ENCODE peak calls at places on chromosome 9, in nine cellular contexts. One of them, this sample, is unnamed.

GRCh38 chr9:89435315-89435823 is 62.5 kb downstream of the SEMA4D start:
- DNase-seq in CD8-positive, alpha-beta T cell: no peak
- DNase-seq in prostate gland: peak; percentile 90
- DNase-seq in lower lobe of right lung: peak; percentile 86
- DNase-seq in CD8-positive, alpha-beta memory T cell: no peak
- DNase-seq in NT2/D1: peak; percentile 93
- DNase-seq in cardiac muscle cell: no peak
- DNase-seq in HepG2: no peak
- DNase-seq in tibial artery: no peak
- DNase-seq in this sample: no peak

GRCh38 chr9:129239946-129240490 is 62.0 kb upstream of the IER5L start:
- DNase-seq in CD8-positive, alpha-beta T cell: no peak
- DNase-seq in prostate gland: no peak
- DNase-seq in lower lobe of right lung: peak; percentile 6
- DNase-seq in CD8-positive, alpha-beta memory T cell: no peak
- DNase-seq in NT2/D1: no peak
- DNase-seq in cardiac muscle cell: no peak
- DNase-seq in HepG2: no peak
- DNase-seq in tibial artery: peak; percentile 10
- DNase-seq in this sample: peak; percentile 17

GRCh38 chr9:74773886-74774479 is 113.7 kb downstream of the TRPM6 start:
- DNase-seq in CD8-positive, alpha-beta T cell: peak; percentile 32
- DNase-seq in prostate gland: peak; percentile 74
- DNase-seq in lower lobe of right lung: peak; percentile 76
- DNase-seq in CD8-positive, alpha-beta memory T cell: peak; percentile 75
- DNase-seq in NT2/D1: peak; percentile 67
- DNase-seq in cardiac muscle cell: peak; percentile 81
- DNase-seq in HepG2: peak; percentile 63
- DNase-seq in tibial artery: peak; percentile 79
- DNase-seq in this sample: peak; percentile 70

GRCh38 chr9:78707481-78707977 is 410.6 kb downstream of the PSAT1 start:
- DNase-seq in CD8-positive, alpha-beta T cell: no peak
- DNase-seq in prostate gland: no peak
- DNase-seq in lower lobe of right lung: no peak
- DNase-seq in CD8-positive, alpha-beta memory T cell: no peak
- DNase-seq in NT2/D1: no peak
- DNase-seq in cardiac muscle cell: no peak
- DNase-seq in HepG2: no peak
- DNase-seq in tibial artery: no peak
- DNase-seq in this sample: no peak

GRCh38 chr9:76615149-76615548 is 149.1 kb upstream of the PCA3 start:
- DNase-seq in CD8-positive, alpha-beta T cell: no peak
- DNase-seq in prostate gland: peak; percentile 9
- DNase-seq in lower lobe of right lung: no peak
- DNase-seq in CD8-positive, alpha-beta memory T cell: no peak
- DNase-seq in NT2/D1: no peak
- DNase-seq in cardiac muscle cell: no peak
- DNase-seq in HepG2: peak; percentile 8
- DNase-seq in tibial artery: no peak
- DNase-seq in this sample: peak; percentile 62

GRCh38 chr9:15295761-15296405 is 11.1 kb downstream of the TTC39B start:
- DNase-seq in CD8-positive, alpha-beta T cell: no peak
- DNase-seq in prostate gland: no peak
- DNase-seq in lower lobe of right lung: no peak
- DNase-seq in CD8-positive, alpha-beta memory T cell: no peak
- DNase-seq in NT2/D1: no peak
- DNase-seq in cardiac muscle cell: no peak
- DNase-seq in HepG2: peak; percentile 42
- DNase-seq in tibial artery: no peak
- DNase-seq in this sample: no peak

GRCh38 chr9:111740739-111741138 is 54.0 kb downstream of the SHOC1 start:
- DNase-seq in CD8-positive, alpha-beta T cell: no peak
- DNase-seq in prostate gland: no peak
- DNase-seq in lower lobe of right lung: no peak
- DNase-seq in CD8-positive, alpha-beta memory T cell: no peak
- DNase-seq in NT2/D1: no peak
- DNase-seq in cardiac muscle cell: no peak
- DNase-seq in HepG2: no peak
- DNase-seq in tibial artery: no peak
- DNase-seq in this sample: no peak

GRCh38 chr9:6215562-6215961 is at the start of gene IL33:
- DNase-seq in CD8-positive, alpha-beta T cell: no peak
- DNase-seq in prostate gland: peak; percentile 73
- DNase-seq in lower lobe of right lung: no peak
- DNase-seq in CD8-positive, alpha-beta memory T cell: no peak
- DNase-seq in NT2/D1: no peak
- DNase-seq in cardiac muscle cell: peak; percentile 15
- DNase-seq in HepG2: no peak
- DNase-seq in tibial artery: no peak
- DNase-seq in this sample: no peak

GRCh38 chr9:36961568-36962360 is 72.3 kb downstream of the PAX5 start:
- DNase-seq in CD8-positive, alpha-beta T cell: no peak
- DNase-seq in prostate gland: peak; percentile 22
- DNase-seq in lower lobe of right lung: no peak
- DNase-seq in CD8-positive, alpha-beta memory T cell: no peak
- DNase-seq in NT2/D1: no peak
- DNase-seq in cardiac muscle cell: no peak
- DNase-seq in HepG2: no peak
- DNase-seq in tibial artery: no peak
- DNase-seq in this sample: no peak

GRCh38 chr9:121634800-121635261 is 16.6 kb upstream of the DAB2IP start:
- DNase-seq in CD8-positive, alpha-beta T cell: no peak
- DNase-seq in prostate gland: no peak
- DNase-seq in lower lobe of right lung: no peak
- DNase-seq in CD8-positive, alpha-beta memory T cell: no peak
- DNase-seq in NT2/D1: no peak
- DNase-seq in cardiac muscle cell: peak; percentile 82
- DNase-seq in HepG2: peak; percentile 57
- DNase-seq in tibial artery: no peak
- DNase-seq in this sample: no peak

GRCh38 chr9:121527371-121527770 is 27.7 kb upstream of the GGTA1 start:
- DNase-seq in CD8-positive, alpha-beta T cell: no peak
- DNase-seq in prostate gland: no peak
- DNase-seq in lower lobe of right lung: no peak
- DNase-seq in CD8-positive, alpha-beta memory T cell: no peak
- DNase-seq in NT2/D1: no peak
- DNase-seq in cardiac muscle cell: no peak
- DNase-seq in HepG2: no peak
- DNase-seq in tibial artery: no peak
- DNase-seq in this sample: no peak

GRCh38 chr9:134666801-134667200 is 25.2 kb downstream of the COL5A1 start:
- DNase-seq in CD8-positive, alpha-beta T cell: no peak
- DNase-seq in prostate gland: no peak
- DNase-seq in lower lobe of right lung: no peak
- DNase-seq in CD8-positive, alpha-beta memory T cell: no peak
- DNase-seq in NT2/D1: no peak
- DNase-seq in cardiac muscle cell: no peak
- DNase-seq in HepG2: no peak
- DNase-seq in tibial artery: no peak
- DNase-seq in this sample: no peak
- H3K4me3 ChIP-seq in CD8-positive, alpha-beta T cell: no peak overlapping the region
- H3K4me3 ChIP-seq in prostate gland: no peak overlapping the region
- H3K4me3 ChIP-seq in lower lobe of right lung: no peak overlapping the region
- H3K4me3 ChIP-seq in CD8-positive, alpha-beta memory T cell: no peak overlapping the region
- H3K4me3 ChIP-seq in NT2/D1: no peak overlapping the region
- H3K4me3 ChIP-seq in cardiac muscle cell: no peak overlapping the region
- H3K4me3 ChIP-seq in HepG2: no peak overlapping the region
- H3K4me3 ChIP-seq in tibial artery: no peak overlapping the region
- H3K4me3 ChIP-seq in this sample: no peak overlapping the region

GRCh38 chr9:132163876-132164603 is 2.2 kb downstream of the NTNG2 start:
- DNase-seq in CD8-positive, alpha-beta T cell: no peak
- DNase-seq in prostate gland: peak; percentile 72
- DNase-seq in lower lobe of right lung: no peak
- DNase-seq in CD8-positive, alpha-beta memory T cell: no peak
- DNase-seq in NT2/D1: no peak
- DNase-seq in cardiac muscle cell: no peak
- DNase-seq in HepG2: no peak
- DNase-seq in tibial artery: no peak
- DNase-seq in this sample: no peak

GRCh38 chr9:132162764-132163456 is 1.1 kb downstream of the NTNG2 start:
- DNase-seq in CD8-positive, alpha-beta T cell: no peak
- DNase-seq in prostate gland: no peak
- DNase-seq in lower lobe of right lung: no peak
- DNase-seq in CD8-positive, alpha-beta memory T cell: no peak
- DNase-seq in NT2/D1: no peak
- DNase-seq in cardiac muscle cell: no peak
- DNase-seq in HepG2: no peak
- DNase-seq in tibial artery: no peak
- DNase-seq in this sample: no peak

GRCh38 chr9:132163457-132163875 is 1.6 kb downstream of the NTNG2 start:
- DNase-seq in CD8-positive, alpha-beta T cell: no peak
- DNase-seq in prostate gland: no peak
- DNase-seq in lower lobe of right lung: no peak
- DNase-seq in CD8-positive, alpha-beta memory T cell: no peak
- DNase-seq in NT2/D1: no peak
- DNase-seq in cardiac muscle cell: peak; percentile 60
- DNase-seq in HepG2: no peak
- DNase-seq in tibial artery: peak; percentile 30
- DNase-seq in this sample: no peak

GRCh38 chr9:132166599-132166998 is 4.7 kb downstream of the NTNG2 start:
- DNase-seq in CD8-positive, alpha-beta T cell: no peak
- DNase-seq in prostate gland: no peak
- DNase-seq in lower lobe of right lung: no peak
- DNase-seq in CD8-positive, alpha-beta memory T cell: no peak
- DNase-seq in NT2/D1: no peak
- DNase-seq in cardiac muscle cell: no peak
- DNase-seq in HepG2: no peak
- DNase-seq in tibial artery: no peak
- DNase-seq in this sample: no peak

DNA sequence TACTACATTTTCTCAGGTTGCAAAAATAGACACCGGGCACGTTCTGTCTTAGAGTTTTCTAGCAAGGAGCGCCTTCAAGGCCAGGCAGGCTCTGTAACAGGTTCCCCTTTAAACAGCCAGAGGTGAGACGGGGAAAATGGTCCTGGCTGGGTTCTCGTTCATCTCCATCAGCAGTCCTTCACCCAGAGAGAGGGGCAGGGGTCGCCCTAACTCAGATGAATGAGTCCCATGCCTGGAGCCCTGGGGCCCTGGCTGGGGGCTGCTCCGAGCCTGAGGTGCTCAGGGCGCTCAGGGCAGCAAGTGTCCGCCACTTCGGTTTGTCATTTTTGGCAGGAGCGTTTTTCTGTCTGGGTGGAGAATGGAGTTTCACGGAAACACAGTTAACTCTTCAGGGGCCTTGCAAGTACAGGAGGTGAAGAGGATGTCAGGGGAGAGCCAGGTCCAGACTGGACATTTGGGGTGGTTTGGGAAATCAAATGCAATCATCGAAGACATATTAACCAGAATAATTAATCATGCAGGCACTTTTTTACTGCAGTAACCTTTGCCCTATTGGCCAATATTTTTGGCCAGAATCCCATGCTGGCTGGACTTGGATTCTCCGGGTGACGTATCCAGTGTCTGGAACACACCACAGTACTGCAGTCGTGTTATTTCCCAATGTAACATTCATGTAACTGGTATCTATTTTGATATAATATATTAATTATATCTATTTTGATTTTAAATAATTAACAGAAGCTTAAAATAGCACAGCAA is 2.9 kb downstream of the NTNG2 start:
- DNase-seq in CD8-positive, alpha-beta T cell: no peak
- DNase-seq in prostate gland: no peak
- DNase-seq in lower lobe of right lung: no peak
- DNase-seq in CD8-positive, alpha-beta memory T cell: no peak
- DNase-seq in NT2/D1: no peak
- DNase-seq in cardiac muscle cell: no peak
- DNase-seq in HepG2: peak; percentile 12
- DNase-seq in tibial artery: peak; percentile 44
- DNase-seq in this sample: peak; percentile 85
- H3K27me3 ChIP-seq in CD8-positive, alpha-beta T cell: peaks cover 15% of the 10 kb centered on the region
- H3K27me3 ChIP-seq in prostate gland: no peaks in the 10 kb centered on the region
- H3K27me3 ChIP-seq in lower lobe of right lung: peaks cover 79% of the 10 kb centered on the region
- H3K27me3 ChIP-seq in CD8-positive, alpha-beta memory T cell: peaks cover 15% of the 10 kb centered on the region
- H3K27me3 ChIP-seq in NT2/D1: peaks cover 46% of the 10 kb centered on the region
- H3K27me3 ChIP-seq in cardiac muscle cell: peaks cover 86% of the 10 kb centered on the region
- H3K27me3 ChIP-seq in HepG2: peaks cover 91% of the 10 kb centered on the region
- H3K27me3 ChIP-seq in tibial artery: peaks cover 4% of the 10 kb centered on the region
- H3K27me3 ChIP-seq in this sample: no peaks in the 10 kb centered on the region

GRCh38 chr9:132770775-132771310 is 100.6 kb downstream of the GTF3C4 start:
- DNase-seq in CD8-positive, alpha-beta T cell: no peak
- DNase-seq in prostate gland: no peak
- DNase-seq in lower lobe of right lung: no peak
- DNase-seq in CD8-positive, alpha-beta memory T cell: no peak
- DNase-seq in NT2/D1: no peak
- DNase-seq in cardiac muscle cell: no peak
- DNase-seq in HepG2: no peak
- DNase-seq in tibial artery: no peak
- DNase-seq in this sample: no peak
- H3K4me3 ChIP-seq in CD8-positive, alpha-beta T cell: peak overlapping the region; percentile 96
- H3K4me3 ChIP-seq in prostate gland: peak overlapping the region; percentile 58
- H3K4me3 ChIP-seq in lower lobe of right lung: peak overlapping the region; percentile 87
- H3K4me3 ChIP-seq in CD8-positive, alpha-beta memory T cell: peak overlapping the region; percentile 89
- H3K4me3 ChIP-seq in NT2/D1: peak overlapping the region; percentile 79
- H3K4me3 ChIP-seq in cardiac muscle cell: no peak overlapping the region
- H3K4me3 ChIP-seq in HepG2: no peak overlapping the region
- H3K4me3 ChIP-seq in tibial artery: peak overlapping the region; percentile 77
- H3K4me3 ChIP-seq in this sample: peak overlapping the region; percentile 62

GRCh38 chr9:132804576-132805295 is 73.3 kb downstream of the AK8 start:
- DNase-seq in CD8-positive, alpha-beta T cell: no peak
- DNase-seq in prostate gland: no peak
- DNase-seq in lower lobe of right lung: no peak
- DNase-seq in CD8-positive, alpha-beta memory T cell: no peak
- DNase-seq in NT2/D1: no peak
- DNase-seq in cardiac muscle cell: no peak
- DNase-seq in HepG2: no peak
- DNase-seq in tibial artery: no peak
- DNase-seq in this sample: no peak
- H3K27me3 ChIP-seq in CD8-positive, alpha-beta T cell: peaks cover 4% of the 10 kb centered on the region
- H3K27me3 ChIP-seq in prostate gland: no peaks in the 10 kb centered on the region
- H3K27me3 ChIP-seq in lower lobe of right lung: no peaks in the 10 kb centered on the region
- H3K27me3 ChIP-seq in CD8-positive, alpha-beta memory T cell: no peaks in the 10 kb centered on the region
- H3K27me3 ChIP-seq in NT2/D1: peaks cover 10% of the 10 kb centered on the region
- H3K27me3 ChIP-seq in cardiac muscle cell: no peaks in the 10 kb centered on the region
- H3K27me3 ChIP-seq in HepG2: peaks cover 65% of the 10 kb centered on the region
- H3K27me3 ChIP-seq in tibial artery: no peaks in the 10 kb centered on the region
- H3K27me3 ChIP-seq in this sample: no peaks in the 10 kb centered on the region

GRCh38 chr9:96376926-96377874 is 6.3 kb downstream of the SLC35D2 start:
- DNase-seq in CD8-positive, alpha-beta T cell: no peak
- DNase-seq in prostate gland: no peak
- DNase-seq in lower lobe of right lung: peak; percentile 53
- DNase-seq in CD8-positive, alpha-beta memory T cell: no peak
- DNase-seq in NT2/D1: no peak
- DNase-seq in cardiac muscle cell: peak; percentile 70
- DNase-seq in HepG2: peak; percentile 39
- DNase-seq in tibial artery: no peak
- DNase-seq in this sample: no peak
- H3K4me3 ChIP-seq in CD8-positive, alpha-beta T cell: no peak overlapping the region
- H3K4me3 ChIP-seq in prostate gland: no peak overlapping the region
- H3K4me3 ChIP-seq in lower lobe of right lung: no peak overlapping the region
- H3K4me3 ChIP-seq in CD8-positive, alpha-beta memory T cell: no peak overlapping the region
- H3K4me3 ChIP-seq in NT2/D1: no peak overlapping the region
- H3K4me3 ChIP-seq in cardiac muscle cell: no peak overlapping the region
- H3K4me3 ChIP-seq in HepG2: no peak overlapping the region
- H3K4me3 ChIP-seq in tibial artery: no peak overlapping the region
- H3K4me3 ChIP-seq in this sample: no peak overlapping the region

DNA sequence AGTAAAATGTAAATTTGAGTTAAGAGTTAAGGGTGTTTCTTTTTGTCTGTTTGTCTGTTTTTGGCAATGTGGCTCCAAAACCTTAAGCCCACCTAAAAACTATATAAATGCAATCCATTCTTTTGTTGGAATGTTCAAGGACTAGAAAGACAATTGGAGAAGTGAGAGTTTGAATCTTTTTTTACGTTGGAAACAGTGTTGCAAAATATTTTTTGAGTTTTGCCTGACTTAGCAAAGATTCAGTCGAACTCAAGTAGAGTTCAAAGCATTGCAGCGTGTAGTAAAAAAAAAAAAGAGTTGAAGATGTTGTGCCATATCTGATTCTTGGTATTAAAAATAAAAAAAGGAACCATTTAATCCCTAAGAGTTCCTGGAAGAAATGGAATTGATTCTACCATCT is 915 bp downstream of the SYK start:
- DNase-seq in CD8-positive, alpha-beta T cell: no peak
- DNase-seq in prostate gland: no peak
- DNase-seq in lower lobe of right lung: no peak
- DNase-seq in CD8-positive, alpha-beta memory T cell: no peak
- DNase-seq in NT2/D1: no peak
- DNase-seq in cardiac muscle cell: no peak
- DNase-seq in HepG2: no peak
- DNase-seq in tibial artery: no peak
- DNase-seq in this sample: no peak
- H3K27me3 ChIP-seq in CD8-positive, alpha-beta T cell: peaks cover 14% of the 10 kb centered on the region
- H3K27me3 ChIP-seq in prostate gland: no peaks in the 10 kb centered on the region
- H3K27me3 ChIP-seq in lower lobe of right lung: peaks cover 14% of the 10 kb centered on the region
- H3K27me3 ChIP-seq in CD8-positive, alpha-beta memory T cell: peaks cover 6% of the 10 kb centered on the region
- H3K27me3 ChIP-seq in NT2/D1: peaks cover 57% of the 10 kb centered on the region
- H3K27me3 ChIP-seq in cardiac muscle cell: peaks cover 87% of the 10 kb centered on the region
- H3K27me3 ChIP-seq in HepG2: peaks cover 16% of the 10 kb centered on the region
- H3K27me3 ChIP-seq in tibial artery: no peaks in the 10 kb centered on the region
- H3K27me3 ChIP-seq in this sample: no peaks in the 10 kb centered on the region